ENCODE peak calls at places on chromosomes 16 and 17, in eight cellular contexts. B, P, Y, D, T, L, X and H are unnamed samples.

GRCh38 chr16:11635679-11636171 is 32.5 kb upstream of the SNN start:
- DNase-seq in D (no peak), L (no peak), P (no peak), Y (no peak), T (no peak), X (no peak), B (no peak), H (no peak)

GRCh38 chr17:47692137-47692894 is 1.6 kb upstream of the TBKBP1 start:
- DNase-seq in B (no peak), X (no peak), D (no peak), L (no peak), T (no peak), Y (no peak), P (no peak), H (no peak)

GRCh38 chr17:11282586-11282985 is 41.6 kb downstream of the SHISA6 start:
- DNase-seq in B (no peak), L (no peak), X (no peak), P (no peak), D (no peak), T (no peak), Y (no peak), H (no peak)

GRCh38 chr16:85988306-85988705 is 89.3 kb downstream of the IRF8 start:
- DNase-seq in D (no peak), L (no peak), X (no peak), Y (no peak), B (no peak), P (no peak), T (no peak), H (no peak)

GRCh38 chr17:49573510-49574282 is 2.0 kb upstream of the NXPH3 start:
- DNase-seq in T (no peak), D (no peak), Y (no peak), X (no peak), L (no peak), B (no peak), P (no peak), H (no peak)

GRCh38 chr16:6884002-6884401 is 448.6 kb upstream of the RBFOX1 start:
- DNase-seq in Y (no peak), T (peak), D (no peak), X (peak), P (no peak), L (no peak), B (no peak), H (no peak)

GRCh38 chr16:66441586-66442375 is 14.7 kb downstream of the BEAN1 start:
- DNase-seq in B (no peak), L (no peak), D (peak), X (no peak), T (no peak), Y (peak), P (peak), H (peak)

GRCh38 chr17:39573447-39574298 is 34.0 kb downstream of the NEUROD2 start:
- DNase-seq in D (peak), X (peak), L (peak), P (peak), Y (peak), B (peak), T (peak), H (peak)

GRCh38 chr16:55734665-55735064 is 78.9 kb downstream of the SLC6A2 start:
- DNase-seq in Y (no peak), L (no peak), D (no peak), T (no peak), X (no peak), P (no peak), B (no peak), H (no peak)

GRCh38 chr16:89705006-89705405 is 3.5 kb upstream of the SPATA2L start:
- DNase-seq in B (no peak), T (no peak), D (no peak), P (no peak), X (no peak), L (no peak), Y (no peak), H (no peak)

GRCh38 chr17:79457889-79458288 is 153.0 kb downstream of the RBFOX3 start:
- DNase-seq in X (no peak), T (no peak), D (no peak), B (no peak), Y (no peak), P (no peak), L (no peak), H (no peak)

GRCh38 chr17:39981207-39982068 is 831 bp downstream of the PSMD3 start:
- DNase-seq in Y (no peak), T (no peak), X (no peak), B (peak), D (peak), P (no peak), L (no peak), H (no peak)

GRCh38 chr16:7004266-7004665 is 328.4 kb upstream of the RBFOX1 start:
- DNase-seq in Y (no peak), X (no peak), T (no peak), B (no peak), P (no peak), L (no peak), D (no peak), H (no peak)

GRCh38 chr16:85515830-85516397 is 97.2 kb upstream of the GSE1 start:
- DNase-seq in T (no peak), Y (peak), X (no peak), D (no peak), L (no peak), B (peak), P (no peak), H (no peak)